ENCODE peak calls at places on chromosomes 3 and 15, in eight cellular contexts. One of them, this sample, is unnamed.

GRCh38 chr15:69031013-69032001 is 16.8 kb downstream of the NOX5 start:
- DNase-seq in AG04450: no peak
- DNase-seq in WTC11: peak
- DNase-seq in HFF-Myc: no peak
- DNase-seq in neural crest cell: peak
- DNase-seq in bronchial epithelial cell: peak
- DNase-seq in epithelial cell of esophagus: peak
- DNase-seq in uterus: no peak
- DNase-seq in this sample: peak

GRCh38 chr3:122903171-122903570 is 108.3 kb downstream of the SLC49A4 start:
- DNase-seq in AG04450: no peak
- DNase-seq in WTC11: no peak
- DNase-seq in HFF-Myc: no peak
- DNase-seq in neural crest cell: no peak
- DNase-seq in bronchial epithelial cell: no peak
- DNase-seq in epithelial cell of esophagus: no peak
- DNase-seq in uterus: no peak
- DNase-seq in this sample: no peak

GRCh38 chr15:44015555-44015954 is 179.5 kb downstream of the FRMD5 start:
- DNase-seq in AG04450: no peak
- DNase-seq in WTC11: no peak
- DNase-seq in HFF-Myc: no peak
- DNase-seq in neural crest cell: no peak
- DNase-seq in bronchial epithelial cell: no peak
- DNase-seq in epithelial cell of esophagus: no peak
- DNase-seq in uterus: no peak
- DNase-seq in this sample: no peak

GRCh38 chr3:72227536-72228070 is 442.7 kb upstream of the PROK2 start:
- DNase-seq in AG04450: no peak
- DNase-seq in WTC11: no peak
- DNase-seq in HFF-Myc: no peak
- DNase-seq in neural crest cell: no peak
- DNase-seq in bronchial epithelial cell: no peak
- DNase-seq in epithelial cell of esophagus: no peak
- DNase-seq in uterus: peak
- DNase-seq in this sample: no peak

GRCh38 chr3:156102267-156102912 is 18.0 kb upstream of the KCNAB1 start:
- DNase-seq in AG04450: no peak
- DNase-seq in WTC11: no peak
- DNase-seq in HFF-Myc: no peak
- DNase-seq in neural crest cell: no peak
- DNase-seq in bronchial epithelial cell: no peak
- DNase-seq in epithelial cell of esophagus: no peak
- DNase-seq in uterus: no peak
- DNase-seq in this sample: no peak

GRCh38 chr3:82044918-82045715 is 283.7 kb upstream of the GBE1 start:
- DNase-seq in AG04450: no peak
- DNase-seq in WTC11: no peak
- DNase-seq in HFF-Myc: no peak
- DNase-seq in neural crest cell: no peak
- DNase-seq in bronchial epithelial cell: peak
- DNase-seq in epithelial cell of esophagus: peak
- DNase-seq in uterus: no peak
- DNase-seq in this sample: no peak

GRCh38 chr15:52466134-52466701 is 62.5 kb downstream of the MYO5A start:
- DNase-seq in AG04450: no peak
- DNase-seq in WTC11: peak
- DNase-seq in HFF-Myc: no peak
- DNase-seq in neural crest cell: no peak
- DNase-seq in bronchial epithelial cell: no peak
- DNase-seq in epithelial cell of esophagus: no peak
- DNase-seq in uterus: no peak
- DNase-seq in this sample: peak

GRCh38 chr3:16086690-16087089 is 87.8 kb upstream of the GALNT15 start:
- DNase-seq in AG04450: no peak
- DNase-seq in WTC11: peak
- DNase-seq in HFF-Myc: no peak
- DNase-seq in neural crest cell: no peak
- DNase-seq in bronchial epithelial cell: no peak
- DNase-seq in epithelial cell of esophagus: no peak
- DNase-seq in uterus: no peak
- DNase-seq in this sample: no peak

GRCh38 chr15:36798366-36798765 is 218.9 kb downstream of the CDIN1 start:
- DNase-seq in AG04450: no peak
- DNase-seq in WTC11: no peak
- DNase-seq in HFF-Myc: peak
- DNase-seq in neural crest cell: no peak
- DNase-seq in bronchial epithelial cell: no peak
- DNase-seq in epithelial cell of esophagus: no peak
- DNase-seq in uterus: no peak
- DNase-seq in this sample: no peak

DNA sequence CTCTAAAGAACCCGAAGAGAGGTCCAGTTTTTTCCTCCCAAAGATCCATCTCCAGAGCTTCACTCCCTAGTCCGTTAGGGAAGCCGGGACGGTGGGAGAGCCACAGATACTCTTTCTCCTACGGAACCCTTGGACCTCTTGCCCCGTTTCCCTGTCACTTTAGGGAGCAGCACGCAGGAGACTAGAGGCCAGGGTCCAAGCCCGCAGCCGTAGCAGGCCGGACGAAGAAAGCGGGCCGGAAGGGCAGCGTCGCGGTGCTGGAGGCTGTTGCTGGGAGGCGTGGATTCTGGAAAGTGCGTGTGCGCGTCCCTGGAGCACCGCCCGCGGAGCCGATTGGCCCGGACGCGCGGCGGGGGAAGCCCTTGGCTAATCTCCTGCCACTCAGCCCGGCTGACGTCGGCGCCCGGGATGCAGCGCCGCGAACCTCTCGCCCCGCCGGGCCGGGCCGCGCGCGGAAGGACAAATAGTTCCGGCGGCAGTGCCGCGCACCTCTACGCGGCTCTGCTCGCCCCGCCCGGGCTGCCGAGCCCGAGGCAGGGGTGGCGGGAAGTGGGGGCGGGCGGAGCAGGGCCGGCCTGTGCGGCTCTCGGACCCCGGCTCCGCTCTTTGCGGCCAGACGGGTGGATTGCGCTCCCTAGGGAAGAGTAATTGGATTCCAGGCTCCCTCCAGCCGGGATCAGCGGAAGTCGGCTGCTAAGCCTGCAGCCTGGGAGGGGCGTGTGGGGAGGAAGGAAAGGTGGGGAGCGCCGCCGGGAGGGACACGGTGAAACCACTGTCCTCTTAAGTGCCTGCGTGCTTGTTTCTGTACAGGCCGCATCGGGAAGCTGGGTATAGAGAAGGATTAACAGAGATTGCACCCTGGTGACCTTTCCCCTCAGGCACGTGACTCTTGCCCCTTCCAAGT is 31.3 kb upstream of the TCF12 start:
- DNase-seq in AG04450: peak
- DNase-seq in WTC11: peak
- DNase-seq in HFF-Myc: peak
- DNase-seq in neural crest cell: peak
- DNase-seq in bronchial epithelial cell: peak
- DNase-seq in epithelial cell of esophagus: peak
- DNase-seq in uterus: peak
- DNase-seq in this sample: peak
- TF ChIP-seq CTCF in AG04450: peak
- TF ChIP-seq CTCF in WTC11: no peak
- TF ChIP-seq CTCF in HFF-Myc: peak
- TF ChIP-seq CTCF in neural crest cell: no peak
- TF ChIP-seq CTCF in bronchial epithelial cell: no peak
- TF ChIP-seq CTCF in epithelial cell of esophagus: no peak
- TF ChIP-seq CTCF in uterus: peak
- TF ChIP-seq CTCF in this sample: no peak

GRCh38 chr3:37383323-37383722 is 208.9 kb upstream of the LRRFIP2 start:
- DNase-seq in AG04450: no peak
- DNase-seq in WTC11: no peak
- DNase-seq in HFF-Myc: no peak
- DNase-seq in neural crest cell: no peak
- DNase-seq in bronchial epithelial cell: no peak
- DNase-seq in epithelial cell of esophagus: no peak
- DNase-seq in uterus: no peak
- DNase-seq in this sample: no peak
- TF ChIP-seq CTCF in AG04450: no peak
- TF ChIP-seq CTCF in WTC11: no peak
- TF ChIP-seq CTCF in HFF-Myc: no peak
- TF ChIP-seq CTCF in neural crest cell: no peak
- TF ChIP-seq CTCF in bronchial epithelial cell: no peak
- TF ChIP-seq CTCF in epithelial cell of esophagus: no peak
- TF ChIP-seq CTCF in uterus: no peak
- TF ChIP-seq CTCF in this sample: no peak

GRCh38 chr3:144491333-144491732 is 519.7 kb downstream of the DIPK2A start:
- DNase-seq in AG04450: no peak
- DNase-seq in WTC11: no peak
- DNase-seq in HFF-Myc: peak
- DNase-seq in neural crest cell: no peak
- DNase-seq in bronchial epithelial cell: no peak
- DNase-seq in epithelial cell of esophagus: no peak
- DNase-seq in uterus: no peak
- DNase-seq in this sample: no peak
- TF ChIP-seq CTCF in AG04450: peak
- TF ChIP-seq CTCF in WTC11: no peak
- TF ChIP-seq CTCF in HFF-Myc: no peak
- TF ChIP-seq CTCF in neural crest cell: no peak
- TF ChIP-seq CTCF in bronchial epithelial cell: no peak
- TF ChIP-seq CTCF in epithelial cell of esophagus: no peak
- TF ChIP-seq CTCF in uterus: no peak
- TF ChIP-seq CTCF in this sample: no peak

DNA sequence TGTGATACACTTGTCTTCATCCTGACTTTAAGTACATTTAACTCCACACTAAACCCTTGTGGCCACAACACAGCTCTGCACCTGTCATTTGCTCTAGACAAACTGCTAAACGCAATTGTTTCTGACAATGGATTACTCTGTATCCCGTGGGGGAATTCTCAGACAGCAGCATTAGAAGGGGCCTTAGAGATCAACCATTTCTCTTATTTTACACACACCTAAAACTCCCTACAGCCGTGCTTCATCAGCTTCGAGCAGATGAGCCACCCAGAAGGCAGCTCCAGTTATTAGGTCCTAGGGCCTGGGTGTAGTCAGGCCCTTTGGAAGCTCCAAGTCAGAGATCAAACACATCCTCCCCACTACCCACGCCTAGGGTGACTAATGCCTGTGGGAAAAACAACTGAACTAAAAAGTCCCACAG is 1.3 kb upstream of the IL12A start:
- DNase-seq in AG04450: no peak
- DNase-seq in WTC11: no peak
- DNase-seq in HFF-Myc: no peak
- DNase-seq in neural crest cell: no peak
- DNase-seq in bronchial epithelial cell: peak
- DNase-seq in epithelial cell of esophagus: peak
- DNase-seq in uterus: no peak
- DNase-seq in this sample: no peak
- TF ChIP-seq CTCF in AG04450: peak
- TF ChIP-seq CTCF in WTC11: no peak
- TF ChIP-seq CTCF in HFF-Myc: no peak
- TF ChIP-seq CTCF in neural crest cell: peak
- TF ChIP-seq CTCF in bronchial epithelial cell: peak
- TF ChIP-seq CTCF in epithelial cell of esophagus: peak
- TF ChIP-seq CTCF in uterus: no peak
- TF ChIP-seq CTCF in this sample: peak

GRCh38 chr15:66566963-66567531 is 1.2 kb upstream of the LCTL start:
- DNase-seq in AG04450: peak
- DNase-seq in WTC11: peak
- DNase-seq in HFF-Myc: peak
- DNase-seq in neural crest cell: peak
- DNase-seq in bronchial epithelial cell: peak
- DNase-seq in epithelial cell of esophagus: peak
- DNase-seq in uterus: peak
- DNase-seq in this sample: peak
- TF ChIP-seq CTCF in AG04450: peak
- TF ChIP-seq CTCF in WTC11: peak
- TF ChIP-seq CTCF in HFF-Myc: peak
- TF ChIP-seq CTCF in neural crest cell: peak
- TF ChIP-seq CTCF in bronchial epithelial cell: peak
- TF ChIP-seq CTCF in epithelial cell of esophagus: peak
- TF ChIP-seq CTCF in uterus: peak
- TF ChIP-seq CTCF in this sample: peak

GRCh38 chr3:182252802-182253201 is 540.5 kb upstream of the ATP11B start:
- DNase-seq in AG04450: no peak
- DNase-seq in WTC11: no peak
- DNase-seq in HFF-Myc: no peak
- DNase-seq in neural crest cell: no peak
- DNase-seq in bronchial epithelial cell: no peak
- DNase-seq in epithelial cell of esophagus: no peak
- DNase-seq in uterus: no peak
- DNase-seq in this sample: no peak
- TF ChIP-seq CTCF in AG04450: no peak
- TF ChIP-seq CTCF in WTC11: no peak
- TF ChIP-seq CTCF in HFF-Myc: no peak
- TF ChIP-seq CTCF in neural crest cell: no peak
- TF ChIP-seq CTCF in bronchial epithelial cell: no peak
- TF ChIP-seq CTCF in epithelial cell of esophagus: no peak
- TF ChIP-seq CTCF in uterus: no peak
- TF ChIP-seq CTCF in this sample: no peak

DNA sequence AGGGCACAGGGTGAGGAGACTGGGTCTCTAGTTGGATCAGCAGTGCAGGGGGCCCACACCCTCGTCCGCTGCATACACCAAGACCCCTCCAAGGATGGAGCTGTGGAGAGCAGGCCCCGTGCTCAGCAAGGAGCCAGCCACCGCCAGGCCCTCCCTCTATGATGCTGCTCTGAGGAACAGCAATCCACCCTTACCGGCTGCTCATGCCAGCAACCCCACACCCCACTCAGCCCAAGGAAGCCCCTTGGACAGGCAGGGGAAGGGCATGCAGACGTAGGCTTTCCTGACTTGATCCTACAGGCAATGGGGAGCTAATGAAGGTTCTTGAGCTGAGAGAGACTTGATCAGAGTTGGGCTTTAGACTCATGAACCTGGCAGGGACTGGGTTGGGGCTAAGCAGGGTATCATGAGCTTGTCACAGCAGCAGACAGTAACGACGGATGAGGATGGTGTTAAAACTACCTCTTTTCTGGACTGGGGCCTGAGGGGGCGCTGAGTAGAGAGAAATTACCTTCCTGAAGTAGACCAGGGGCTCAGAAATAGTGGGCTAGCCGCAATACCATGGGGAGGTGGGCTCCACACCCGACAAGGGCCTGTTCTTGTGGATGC is 50.5 kb upstream of the FGD5 start:
- DNase-seq in AG04450: no peak
- DNase-seq in WTC11: no peak
- DNase-seq in HFF-Myc: no peak
- DNase-seq in neural crest cell: no peak
- DNase-seq in bronchial epithelial cell: no peak
- DNase-seq in epithelial cell of esophagus: no peak
- DNase-seq in uterus: no peak
- DNase-seq in this sample: no peak
- TF ChIP-seq CTCF in AG04450: no peak
- TF ChIP-seq CTCF in WTC11: no peak
- TF ChIP-seq CTCF in HFF-Myc: no peak
- TF ChIP-seq CTCF in neural crest cell: no peak
- TF ChIP-seq CTCF in bronchial epithelial cell: no peak
- TF ChIP-seq CTCF in epithelial cell of esophagus: no peak
- TF ChIP-seq CTCF in uterus: no peak
- TF ChIP-seq CTCF in this sample: no peak